ENCODE peak calls at places on chromosomes 3 and 15, in eight cellular contexts. K is activated CD8-positive, alpha-beta memory T cell treated with anti-CD3 and anti-CD28 coated beads, Interleukin-2, amount 10 ng/mL, durations not matched to agents 7 days and 5 days; D is GM20000; B is germinal center; V is HEK293T; E is fibroblast of pulmonary artery; R is ovary; H is foreskin fibroblast. J is an unnamed sample.
A peak's percentile ranks its signal among the peaks of the same experiment; 100 is the strongest.

GRCh38 chr15:86040360-86041095 is 39.1 kb upstream of the AGBL1 start:
- DNase-seq in D (no peak), H (no peak), B (no peak), V (no peak), K (no peak), E (no peak), R (no peak), J (no peak)

GRCh38 chr15:40932625-40933519 is 3.7 kb downstream of the DLL4 start:
- DNase-seq in D (no peak), B (no peak), V (no peak), K (no peak), R (no peak), H (no peak), E (no peak), J (no peak)

GRCh38 chr3:127754411-127755304 is 67.7 kb downstream of the MGLL start:
- DNase-seq in V (no peak), H (no peak), E (no peak), D (peak; percentile 59), R (no peak), B (peak; percentile 77), K (no peak), J (no peak)

GRCh38 chr15:67914537-67915373 is 74.9 kb upstream of the RNU6-1 start:
- DNase-seq in E (peak; percentile 47), K (no peak), R (peak; percentile 75), D (no peak), B (no peak), H (peak; percentile 14), V (no peak), J (no peak)

GRCh38 chr15:91821458-91821857 is 32.0 kb upstream of the SLCO3A1 start:
- DNase-seq in D (no peak), H (no peak), B (no peak), R (no peak), V (no peak), K (no peak), E (no peak), J (no peak)

GRCh38 chr15:78140296-78140695 is 8.9 kb upstream of the IDH3A start:
- DNase-seq in R (no peak), E (no peak), B (no peak), D (no peak), H (peak; percentile 19), K (no peak), V (peak; percentile 1), J (no peak)

GRCh38 chr15:28899061-28899738 is 13.4 kb downstream of the APBA2 start:
- DNase-seq in E (no peak), H (no peak), K (no peak), R (no peak), V (no peak), D (no peak), B (no peak), J (no peak)

GRCh38 chr15:69505906-69506305 is 53.3 kb downstream of the RPLP1 start:
- DNase-seq in V (no peak), B (no peak), E (no peak), H (no peak), K (no peak), D (no peak), R (no peak), J (no peak)

GRCh38 chr3:134161817-134162396 is 88.8 kb downstream of the RYK start:
- DNase-seq in H (no peak), D (no peak), K (no peak), E (no peak), B (no peak), V (no peak), R (no peak), J (no peak)

GRCh38 chr15:85003593-85004312 is 22.1 kb downstream of the PDE8A start:
- DNase-seq in D (no peak), B (no peak), H (no peak), E (no peak), V (no peak), R (no peak), K (no peak), J (peak; percentile 40)

GRCh38 chr3:127342735-127343134 is 54.9 kb upstream of the PRR20G start:
- DNase-seq in K (no peak), R (no peak), B (no peak), H (no peak), V (no peak), E (no peak), D (no peak), J (no peak)

GRCh38 chr3:133211449-133211848 is 173.3 kb downstream of the TMEM108 start:
- DNase-seq in B (peak; percentile 20), K (no peak), E (peak; percentile 17), H (no peak), D (peak; percentile 37), V (no peak), R (no peak), J (peak; percentile 86)

GRCh38 chr3:53841296-53841695 is 4.9 kb downstream of the CHDH start:
- DNase-seq in H (no peak), V (no peak), E (no peak), R (no peak), K (no peak), D (no peak), B (no peak), J (no peak)

GRCh38 chr3:159018341-159018740 is 216.5 kb downstream of the MFSD1 start:
- DNase-seq in E (no peak), H (no peak), R (no peak), V (no peak), D (no peak), K (no peak), B (no peak), J (no peak)

GRCh38 chr3:186619787-186620212 is 6.9 kb downstream of the AHSG start:
- DNase-seq in R (no peak), H (no peak), B (no peak), E (no peak), K (no peak), V (no peak), D (no peak), J (no peak)

J was measured in OCI-LY7.